ENCODE peak calls at places on chromosomes 11 and 22, in seven cellular contexts. A is A549; S is stimulated activated CD4-positive, alpha-beta T cell treated with anti-CD3 and anti-CD28 coated beads, Interleukin-1b, Interleukin-23, amount 100 ng/mL, for 24 hours; E is GM23338; V is KG1; Y is Peyer's patch; L is B cell. T is an unnamed sample.
A peak's percentile ranks its signal among the peaks of the same experiment; 100 is the strongest.

GRCh38 chr11:111452817-111453607 is 59.2 kb downstream of the BTG4 start:
- DNase-seq in A (no peak), S (no peak), E (no peak), V (no peak), Y (no peak), L (no peak), T (no peak)

GRCh38 chr22:19495562-19496323 is 16.0 kb downstream of the CDC45 start:
- DNase-seq in A (no peak), S (no peak), E (peak; percentile 48), V (no peak), Y (no peak), L (no peak), T (no peak)

GRCh38 chr22:35781898-35782297 is 64.2 kb downstream of the APOL5 start:
- DNase-seq in A (no peak), S (no peak), E (no peak), V (no peak), Y (no peak), L (no peak), T (no peak)

GRCh38 chr11:128903248-128904041 is 12.3 kb downstream of the KCNJ5 start:
- DNase-seq in A (no peak), S (no peak), E (peak; percentile 79), V (no peak), Y (no peak), L (no peak), T (no peak)

GRCh38 chr11:59186130-59186594 is 14.2 kb downstream of the DTX4 start:
- DNase-seq in A (peak; percentile 41), S (peak; percentile 38), E (peak; percentile 72), V (no peak), Y (peak; percentile 82), L (peak; percentile 75), T (no peak)

GRCh38 chr11:108170191-108170590 is 48.8 kb downstream of the ACAT1 start:
- DNase-seq in A (no peak), S (no peak), E (no peak), V (no peak), Y (no peak), L (no peak), T (no peak)

GRCh38 chr11:29328961-29329441 is 687.8 kb downstream of the KCNA4 start:
- DNase-seq in A (peak; percentile 33), S (no peak), E (peak; percentile 28), V (no peak), Y (no peak), L (no peak), T (no peak)

GRCh38 chr11:108929241-108929640 is 264.4 kb downstream of the DDX10 start:
- DNase-seq in A (peak; percentile 61), S (no peak), E (no peak), V (no peak), Y (no peak), L (no peak), T (no peak)

GRCh38 chr11:15124528-15124927 is 9.8 kb downstream of the INSC start:
- DNase-seq in A (no peak), S (no peak), E (no peak), V (no peak), Y (no peak), L (no peak), T (no peak)

GRCh38 chr22:49426618-49427266 is 400.9 kb downstream of the BRD1 start:
- DNase-seq in A (no peak), S (no peak), E (no peak), V (no peak), Y (no peak), L (no peak), T (no peak)

GRCh38 chr22:19579880-19580279 is 55.7 kb upstream of the CLDN5 start:
- DNase-seq in A (no peak), S (no peak), E (no peak), V (no peak), Y (no peak), L (no peak), T (no peak)

GRCh38 chr11:48172818-48173609 is 43.6 kb upstream of the OR4B1 start:
- DNase-seq in A (peak; percentile 78), S (peak; percentile 51), E (peak; percentile 88), V (peak; percentile 6), Y (peak; percentile 64), L (peak; percentile 66), T (peak; percentile 11)

GRCh38 chr11:59560702-59561469 is 49.5 kb downstream of the OR4D9 start:
- DNase-seq in A (peak; percentile 83), S (peak; percentile 74), E (peak; percentile 93), V (peak; percentile 86), Y (peak; percentile 87), L (peak; percentile 88), T (peak; percentile 78)

T was measured in NCI-H510A.